ENCODE peak calls at places on chromosomes 4 and X, in four cellular contexts. Q, U, F and R are unnamed samples.

GRCh38 chr4:137601924-137602323 is 69.6 kb upstream of the PCDH18 start:
- DNase-seq in F (no peak), Q (no peak), U (no peak), R (no peak)

GRCh38 chr4:148737071-148737470 is 294.9 kb upstream of the NR3C2 start:
- DNase-seq in Q (no peak), U (no peak), F (no peak), R (no peak)

GRCh38 chrX:153319295-153319694 is 2.3 kb downstream of the PNMA6F start:
- DNase-seq in Q (no peak), U (no peak), F (no peak), R (no peak)

GRCh38 chr4:98399915-98400314 is 138.7 kb downstream of the RAP1GDS1 start:
- DNase-seq in U (no peak), Q (no peak), F (no peak), R (no peak)

GRCh38 chr4:181911420-181911819 is 331.8 kb upstream of the TENM3 start:
- DNase-seq in Q (no peak), F (no peak), U (no peak), R (no peak)

GRCh38 chr4:113869743-113870375 is 108.3 kb upstream of the CAMK2D start:
- DNase-seq in Q (no peak), U (no peak), F (no peak), R (no peak)

GRCh38 chrX:11770320-11770719 is 12.3 kb downstream of the MSL3 start:
- DNase-seq in Q (no peak), F (peak), U (no peak), R (no peak)

GRCh38 chr4:6019316-6020263 is 1.4 kb upstream of the C4orf50 start:
- DNase-seq in U (peak), Q (no peak), F (no peak), R (peak)

GRCh38 chr4:148292596-148293175 is 149.5 kb downstream of the NR3C2 start:
- DNase-seq in U (no peak), Q (no peak), F (no peak), R (no peak)

GRCh38 chr4:6724461-6725111 is 8.6 kb downstream of the BLOC1S4 start:
- DNase-seq in F (peak), U (no peak), Q (no peak), R (peak)

GRCh38 chr4:15736514-15737050 is 33.7 kb downstream of the BST1 start:
- DNase-seq in U (no peak), F (no peak), Q (no peak), R (no peak)

GRCh38 chrX:79161655-79162054 is 17.2 kb downstream of the GPR174 start:
- DNase-seq in U (no peak), Q (no peak), F (no peak), R (no peak)

GRCh38 chrX:13827693-13828092 is 10.8 kb upstream of the GPM6B start:
- DNase-seq in U (no peak), F (no peak), Q (no peak), R (no peak)

GRCh38 chrX:121028419-121028818 is 19.0 kb upstream of the GLUD2 start:
- DNase-seq in Q (no peak), U (no peak), F (no peak), R (no peak)

GRCh38 chr4:71130827-71131603 is 137.6 kb downstream of the DCK start:
- DNase-seq in F (no peak), Q (no peak), U (no peak), R (no peak)

GRCh38 chr4:177809786-177810185 is 367.5 kb upstream of the AGA start:
- DNase-seq in F (no peak), U (no peak), Q (no peak), R (no peak)

GRCh38 chr4:72319596-72319995 is 249.4 kb downstream of the ADAMTS3 start:
- DNase-seq in U (no peak), Q (no peak), F (no peak), R (no peak)

GRCh38 chr4:186936496-186937375 is 213.1 kb upstream of the FAT1 start:
- DNase-seq in F (no peak), U (no peak), Q (no peak), R (no peak)

GRCh38 chrX:132758778-132759177 is 199.7 kb downstream of the HS6ST2 start:
- DNase-seq in F (no peak), Q (no peak), U (no peak), R (no peak)

GRCh38 chr4:175273995-175274753 is 356.0 kb downstream of the ADAM29 start:
- DNase-seq in F (no peak), Q (no peak), U (no peak), R (no peak)

GRCh38 chr4:25863347-25863784 is 578 bp upstream of the SEL1L3 start:
- DNase-seq in Q (peak), F (peak), U (no peak), R (peak)

GRCh38 chr4:76607266-76607799 is 172.3 kb downstream of the SHROOM3 start:
- DNase-seq in Q (no peak), U (no peak), F (no peak), R (no peak)

GRCh38 chr4:80912350-80912749 is 118.2 kb upstream of the BMP3 start:
- DNase-seq in U (no peak), Q (no peak), F (peak), R (no peak)

GRCh38 chr4:16764622-16765021 is 133.8 kb downstream of the LDB2 start:
- DNase-seq in U (no peak), Q (no peak), F (no peak), R (no peak)

GRCh38 chr4:95093460-95093859 is 335.7 kb downstream of the BMPR1B start:
- DNase-seq in F (no peak), Q (no peak), U (no peak), R (no peak)

GRCh38 chrX:10138726-10139125 is 18.0 kb upstream of the CLCN4 start:
- DNase-seq in U (no peak), F (no peak), Q (no peak), R (no peak)

GRCh38 chr4:15781427-15782095 is 3.4 kb downstream of the CD38 start:
- DNase-seq in Q (no peak), F (no peak), U (no peak), R (no peak)

GRCh38 chr4:95517799-95518198 is 31.0 kb downstream of the UNC5C start:
- DNase-seq in Q (no peak), U (no peak), F (no peak), R (no peak)

GRCh38 chr4:160026720-160027119 is 923.8 kb downstream of the RAPGEF2 start:
- DNase-seq in Q (no peak), U (no peak), F (no peak), R (no peak)

DNA sequence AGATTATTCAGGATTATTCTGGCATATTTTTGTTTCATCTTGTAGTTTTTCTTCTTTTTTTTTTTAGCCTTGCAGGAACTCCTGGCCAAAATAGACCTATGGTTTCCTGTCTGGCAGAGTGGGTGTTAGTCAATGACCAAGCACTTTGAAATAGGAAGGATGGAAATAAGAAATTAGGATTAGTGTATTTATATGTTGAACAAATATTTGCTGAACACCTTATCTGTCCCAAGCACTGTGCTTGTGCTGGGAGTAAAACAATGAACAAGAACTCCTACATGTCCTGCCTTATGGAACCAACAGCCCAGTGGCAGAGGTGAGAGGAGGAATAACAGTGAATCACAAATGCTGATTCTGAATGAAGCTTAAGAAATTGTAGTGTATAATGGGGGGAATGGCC is 4.5 kb downstream of the MMRN1 start:
- DNase-seq in U (no peak), F (no peak), Q (no peak), R (no peak)
- H3K4me3 ChIP-seq in U (no peak), F (no peak), Q (no peak), R (no peak)

DNA sequence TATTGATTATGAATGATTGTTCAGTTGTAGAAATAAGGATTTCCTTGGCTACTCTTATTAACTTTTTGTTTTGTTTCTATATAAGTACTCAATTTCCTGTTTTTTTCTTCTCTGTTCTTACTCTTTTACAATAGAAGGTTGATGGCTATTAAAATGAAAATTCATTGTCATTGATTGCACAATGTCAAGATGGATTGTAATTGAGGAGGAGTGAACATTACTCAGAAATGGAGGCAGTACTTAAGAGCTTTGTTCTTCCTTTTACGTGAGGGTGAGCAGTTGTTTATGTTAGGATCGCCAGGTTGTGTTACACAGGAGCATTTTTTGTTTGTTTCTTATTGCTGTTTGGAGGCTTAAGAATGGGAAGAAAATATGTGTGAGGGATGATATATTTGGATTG is 2062.4 kb downstream of the ARAP2 start:
- DNase-seq in Q (no peak), F (no peak), U (no peak), R (no peak)
- H3K4me3 ChIP-seq in Q (no peak), F (no peak), U (no peak), R (no peak)

GRCh38 chr4:142404191-142404611 is 441.9 kb downstream of the INPP4B start:
- DNase-seq in U (peak), Q (no peak), F (no peak), R (no peak)
- H3K4me3 ChIP-seq in U (peak), Q (no peak), F (peak), R (no peak)

GRCh38 chr4:151728679-151729078 is 32.1 kb downstream of the GATB start:
- DNase-seq in U (no peak), Q (no peak), F (no peak), R (no peak)

GRCh38 chr4:151727365-151727764 is 33.4 kb downstream of the GATB start:
- DNase-seq in U (no peak), Q (no peak), F (no peak), R (no peak)

GRCh38 chr4:151725087-151725486 is 35.7 kb downstream of the GATB start:
- DNase-seq in F (no peak), Q (no peak), U (no peak), R (no peak)

DNA sequence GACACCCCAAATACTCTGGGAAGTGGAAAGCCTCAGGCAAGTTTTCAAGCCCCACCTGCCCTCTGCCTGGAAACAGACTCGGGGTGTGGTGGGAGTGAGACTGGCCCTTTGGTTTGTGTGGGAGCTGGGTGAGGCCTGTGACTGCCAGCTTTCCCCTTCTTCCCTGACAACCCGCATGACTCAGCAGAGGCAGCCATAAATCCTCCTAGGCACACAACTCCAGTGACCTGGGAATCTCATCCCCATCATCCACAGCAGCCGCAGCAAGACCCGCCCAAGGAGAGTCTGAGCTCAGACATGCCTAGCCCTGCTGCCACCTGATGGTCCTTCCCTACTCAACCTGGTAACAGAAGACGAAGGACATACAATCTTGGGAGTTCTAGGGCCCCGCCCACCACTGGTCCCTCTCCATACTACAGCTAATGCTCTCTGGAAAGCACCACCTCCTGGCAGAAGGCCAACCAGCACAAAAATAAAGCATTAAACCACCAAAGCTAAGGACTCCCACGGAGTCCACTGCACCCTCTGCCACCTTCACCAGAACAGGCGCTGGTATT is 30.7 kb downstream of the GATB start:
- DNase-seq in U (no peak), F (no peak), Q (peak), R (no peak)
- H3K4me3 ChIP-seq in U (no peak), F (no peak), Q (no peak), R (no peak)

GRCh38 chrX:149508467-149508866 is 3.4 kb upstream of the IDS start:
- DNase-seq in Q (no peak), F (no peak), U (no peak), R (no peak)

GRCh38 chrX:149504915-149505651 is at the start of gene IDS:
- DNase-seq in F (peak), Q (peak), U (peak), R (peak)

GRCh38 chrX:149506349-149506748 is 1.2 kb upstream of the IDS start:
- DNase-seq in Q (no peak), U (no peak), F (no peak), R (no peak)

GRCh38 chrX:149504226-149504914 is 736 bp downstream of the IDS start:
- DNase-seq in F (peak), Q (peak), U (no peak), R (no peak)

GRCh38 chrX:149505671-149506070 is 565 bp upstream of the IDS start:
- DNase-seq in Q (no peak), U (no peak), F (no peak), R (no peak)
- H3K4me3 ChIP-seq in Q (no peak), U (peak), F (no peak), R (no peak)

DNA sequence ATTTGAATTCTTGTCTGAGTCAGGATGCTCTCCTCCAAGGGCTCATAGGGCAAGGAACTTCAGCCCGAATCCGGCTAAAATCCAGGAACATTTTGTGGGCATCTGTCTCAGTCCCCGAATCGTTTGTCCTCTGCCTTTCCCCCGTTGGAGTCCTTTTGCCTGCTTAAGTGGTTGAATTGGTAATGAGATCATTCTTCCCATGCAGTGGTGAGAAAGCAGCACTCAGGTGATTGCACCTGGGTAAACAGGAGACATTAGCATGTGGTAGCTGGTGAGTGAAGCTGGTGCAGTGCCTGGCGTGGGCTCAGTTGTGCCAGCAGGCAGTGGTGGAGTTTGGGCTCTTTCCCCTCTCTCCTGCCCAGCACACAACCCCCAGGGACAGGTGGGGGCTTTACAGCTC is 61.9 kb upstream of the MTM1 start:
- DNase-seq in Q (no peak), U (no peak), F (no peak), R (peak)
- H3K4me3 ChIP-seq in Q (no peak), U (no peak), F (no peak), R (no peak)

GRCh38 chr4:28009541-28009940 is 1148.9 kb downstream of the STIM2 start:
- DNase-seq in F (no peak), Q (no peak), U (no peak), R (no peak)

GRCh38 chr4:28007693-28008092 is 1147.1 kb downstream of the STIM2 start:
- DNase-seq in U (no peak), Q (no peak), F (no peak), R (no peak)

GRCh38 chr4:28010543-28011235 is 1150.0 kb downstream of the STIM2 start:
- DNase-seq in Q (no peak), F (no peak), U (no peak), R (no peak)

GRCh38 chr4:28001698-28002097 is 1141.1 kb downstream of the STIM2 start:
- DNase-seq in Q (no peak), F (no peak), U (no peak), R (no peak)

GRCh38 chr4:28006021-28006420 is 1145.4 kb downstream of the STIM2 start:
- DNase-seq in U (no peak), F (peak), Q (no peak), R (no peak)
- H3K4me3 ChIP-seq in U (no peak), F (no peak), Q (no peak), R (no peak)

GRCh38 chr4:78267790-78268189 is 210.7 kb downstream of the FRAS1 start:
- DNase-seq in F (no peak), U (no peak), Q (no peak), R (no peak)
- H3K4me3 ChIP-seq in F (no peak), U (no peak), Q (no peak), R (no peak)